ENCODE peak calls at places on chromosomes 16 and 17, in nine cellular contexts. A, P, Z, E, O, R, I, N and F are unnamed samples.

GRCh38 chr16:46620265-46621005 is 744 bp downstream of the SHCBP1 start:
- DNase-seq in A (no peak), P (no peak), Z (peak; percentile 19), E (no peak), O (no peak), R (peak; percentile 17), I (peak; percentile 11), N (no peak), F (no peak)

GRCh38 chr16:55325458-55326109 is 1.6 kb downstream of the IRX6 start:
- DNase-seq in A (no peak), P (no peak), Z (no peak), E (no peak), O (no peak), R (no peak), I (no peak), N (no peak), F (no peak)

GRCh38 chr17:866568-867087 is 84.5 kb downstream of the MRM3 start:
- DNase-seq in A (no peak), P (no peak), Z (no peak), E (no peak), O (no peak), R (no peak), I (no peak), N (no peak), F (no peak)

GRCh38 chr17:61631800-61632199 is 40.8 kb upstream of the NACA2 start:
- DNase-seq in A (no peak), P (no peak), Z (no peak), E (no peak), O (no peak), R (no peak), I (no peak), N (no peak), F (no peak)

GRCh38 chr17:13995856-13996635 is 73.3 kb upstream of the COX10 start:
- DNase-seq in A (no peak), P (no peak), Z (no peak), E (no peak), O (no peak), R (no peak), I (no peak), N (no peak), F (no peak)

GRCh38 chr17:15886804-15887203 is 58.1 kb upstream of the ADORA2B start:
- DNase-seq in A (peak; percentile 20), P (no peak), Z (no peak), E (no peak), O (no peak), R (no peak), I (no peak), N (no peak), F (no peak)

GRCh38 chr16:2981177-2981898 is 1.1 kb upstream of the PKMYT1 start:
- DNase-seq in A (no peak), P (no peak), Z (no peak), E (no peak), O (peak; percentile 23), R (no peak), I (no peak), N (no peak), F (no peak)

GRCh38 chr16:73150790-73151189 is 102.9 kb upstream of the ZFHX3 start:
- DNase-seq in A (no peak), P (no peak), Z (no peak), E (no peak), O (no peak), R (no peak), I (no peak), N (no peak), F (no peak)

GRCh38 chr16:87931504-87931903 is 4.8 kb downstream of the CA5A start:
- DNase-seq in A (no peak), P (no peak), Z (no peak), E (no peak), O (no peak), R (no peak), I (no peak), N (no peak), F (no peak)

GRCh38 chr17:81664051-81664470 is 2.3 kb downstream of the OXLD1 start:
- DNase-seq in A (no peak), P (no peak), Z (no peak), E (no peak), O (no peak), R (peak; percentile 14), I (no peak), N (no peak), F (no peak)

GRCh38 chr17:15963670-15964110 is 18.8 kb downstream of the ADORA2B start:
- DNase-seq in A (no peak), P (peak; percentile 67), Z (no peak), E (no peak), O (no peak), R (peak; percentile 94), I (no peak), N (no peak), F (no peak)

GRCh38 chr17:27069842-27070508 is 223.9 kb upstream of the WSB1 start:
- DNase-seq in A (no peak), P (no peak), Z (no peak), E (no peak), O (no peak), R (no peak), I (no peak), N (no peak), F (no peak)

DNA sequence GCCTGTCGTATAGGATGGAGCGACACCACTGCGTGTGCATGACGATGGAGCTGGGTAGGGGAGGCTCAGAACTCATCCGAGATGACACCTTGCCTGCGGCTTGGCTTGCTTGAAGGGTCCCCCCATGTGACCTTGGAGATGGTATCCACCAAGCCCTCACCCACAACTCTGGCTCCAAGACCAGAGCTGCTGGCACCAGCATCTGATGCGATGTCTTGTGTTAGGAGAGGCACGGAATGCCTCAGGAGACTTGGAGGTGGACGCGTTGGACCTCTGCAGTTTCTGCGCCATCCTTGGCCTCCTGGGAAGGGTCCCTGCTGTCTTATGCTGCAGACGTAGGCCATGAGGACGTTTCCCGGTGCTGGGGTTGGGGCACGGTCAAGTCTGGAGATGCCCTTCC is 7.8 kb downstream of the CRAMP1 start:
- DNase-seq in A (no peak), P (no peak), Z (no peak), E (no peak), O (no peak), R (no peak), I (no peak), N (no peak), F (no peak)
- TF ChIP-seq CTCF in A (no peak), P (no peak), Z (no peak), E (no peak), O (no peak), R (no peak), I (no peak), N (no peak), F (no peak)

DNA sequence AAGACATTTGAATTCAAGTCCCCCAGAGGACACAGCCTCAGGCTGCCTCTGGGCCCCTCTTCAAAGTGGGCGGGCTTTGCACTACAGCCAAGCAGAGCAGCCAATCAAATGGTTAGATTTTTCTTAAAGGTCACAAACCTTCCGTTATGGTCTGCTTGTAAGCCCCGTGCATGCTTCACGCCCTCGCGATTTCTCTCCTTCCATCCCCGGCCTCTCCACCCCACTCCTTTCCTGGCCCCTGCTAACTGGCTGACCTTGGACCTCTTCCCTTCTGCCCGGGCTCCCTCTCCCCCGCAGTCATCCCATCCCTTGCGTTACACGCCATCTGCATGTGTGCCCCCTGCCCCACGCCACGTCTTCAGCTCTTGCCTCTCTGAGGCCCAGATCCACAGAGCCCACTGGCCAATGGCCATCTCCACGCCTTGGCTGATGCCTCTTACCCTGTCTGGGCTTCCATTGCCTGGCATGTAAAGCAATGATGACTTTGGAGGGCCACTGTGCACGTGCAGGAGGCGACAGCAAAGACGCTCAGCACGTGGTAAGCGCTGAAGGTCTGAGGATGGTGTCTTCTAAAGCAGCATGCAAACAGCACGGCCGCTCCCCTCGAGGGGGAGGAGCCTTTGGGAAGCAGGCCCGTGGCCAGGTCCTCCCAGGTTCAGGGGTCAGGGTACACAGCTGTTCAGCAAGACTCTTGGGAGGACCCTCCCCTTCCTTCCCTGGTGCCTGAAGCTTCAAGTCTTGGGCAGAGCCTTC is 86.8 kb downstream of the ZDHHC7 start:
- DNase-seq in A (peak; percentile 76), P (no peak), Z (no peak), E (no peak), O (no peak), R (no peak), I (no peak), N (no peak), F (no peak)
- TF ChIP-seq CTCF in A (no peak), P (no peak), Z (no peak), E (no peak), O (no peak), R (no peak), I (no peak), N (no peak), F (no peak)

GRCh38 chr16:19705131-19705501 is 12.9 kb downstream of the KNOP1 start:
- DNase-seq in A (no peak), P (no peak), Z (no peak), E (no peak), O (no peak), R (no peak), I (no peak), N (no peak), F (no peak)

GRCh38 chr16:19705843-19706242 is 12.2 kb downstream of the KNOP1 start:
- DNase-seq in A (no peak), P (no peak), Z (no peak), E (no peak), O (no peak), R (no peak), I (no peak), N (no peak), F (no peak)

GRCh38 chr16:19701091-19701490 is 16.9 kb downstream of the KNOP1 start:
- DNase-seq in A (no peak), P (peak; percentile 39), Z (no peak), E (no peak), O (no peak), R (no peak), I (no peak), N (no peak), F (no peak)

GRCh38 chr16:19704321-19705130 is 13.5 kb downstream of the KNOP1 start:
- DNase-seq in A (no peak), P (peak; percentile 70), Z (no peak), E (no peak), O (no peak), R (peak; percentile 49), I (no peak), N (no peak), F (no peak)

GRCh38 chr16:19703218-19703617 is 14.8 kb downstream of the KNOP1 start:
- DNase-seq in A (no peak), P (no peak), Z (no peak), E (no peak), O (no peak), R (no peak), I (no peak), N (no peak), F (no peak)
- TF ChIP-seq CTCF in A (no peak), P (no peak), Z (no peak), E (no peak), O (no peak), R (no peak), I (no peak), N (no peak), F (no peak)

GRCh38 chr16:22098538-22099255 is 6.4 kb downstream of the VWA3A start:
- DNase-seq in A (no peak), P (peak; percentile 55), Z (peak; percentile 80), E (peak; percentile 17), O (peak; percentile 23), R (peak; percentile 42), I (peak; percentile 39), N (no peak), F (no peak)

GRCh38 chr16:22093952-22094351 is 1.6 kb downstream of the VWA3A start:
- DNase-seq in A (no peak), P (no peak), Z (no peak), E (no peak), O (no peak), R (no peak), I (no peak), N (no peak), F (no peak)

GRCh38 chr16:22103371-22103890 is 11.1 kb downstream of the VWA3A start:
- DNase-seq in A (no peak), P (no peak), Z (no peak), E (no peak), O (no peak), R (no peak), I (no peak), N (no peak), F (no peak)

GRCh38 chr16:22099256-22099975 is 7.1 kb downstream of the VWA3A start:
- DNase-seq in A (no peak), P (no peak), Z (no peak), E (no peak), O (no peak), R (no peak), I (no peak), N (no peak), F (no peak)
- TF ChIP-seq CTCF in A (no peak), P (no peak), Z (no peak), E (no peak), O (no peak), R (no peak), I (no peak), N (no peak), F (no peak)